ENCODE peak calls at places on chromosomes 4 and X, in ten cellular contexts. K is colonic mucosa; V is dorsolateral prefrontal cortex; W is spleen; S is A549; E is pancreas; L is prostate gland; U is CD8-positive, alpha-beta T cell; X is psoas muscle; F is GM23248. H is an unnamed sample.

GRCh38 chr4:80071643-80072606 is 1.1 kb downstream of the ANTXR2 start:
- DNase-seq in K (peak), V (peak), W (peak), S (peak), E (peak), L (peak), U (peak), X (peak), F (peak), H (peak)

GRCh38 chr4:156413411-156413985 is 459.8 kb upstream of the CTSO start:
- DNase-seq in K (no peak), V (no peak), W (no peak), S (no peak), E (no peak), L (no peak), U (no peak), X (no peak), F (no peak), H (no peak)

GRCh38 chrX:104310657-104311056 is 55.9 kb upstream of the ESX1 start:
- DNase-seq in K (no peak), V (no peak), W (no peak), S (no peak), E (no peak), L (no peak), U (no peak), X (no peak), F (no peak), H (no peak)

GRCh38 chrX:9746148-9746880 is 19.3 kb downstream of the GPR143 start:
- DNase-seq in K (no peak), V (no peak), W (no peak), S (no peak), E (no peak), L (no peak), U (no peak), X (no peak), F (peak), H (no peak)

GRCh38 chr4:181350578-181351420 is 892.4 kb upstream of the TENM3 start:
- DNase-seq in K (no peak), V (no peak), W (no peak), S (no peak), E (no peak), L (no peak), U (no peak), X (no peak), F (no peak), H (no peak)

GRCh38 chr4:8688041-8688907 is 95.7 kb downstream of the CPZ start:
- DNase-seq in K (peak), V (peak), W (peak), S (peak), E (no peak), L (no peak), U (no peak), X (no peak), F (peak), H (peak)

GRCh38 chr4:88027611-88028608 is 20.5 kb downstream of the PKD2 start:
- DNase-seq in K (no peak), V (no peak), W (no peak), S (peak), E (no peak), L (no peak), U (no peak), X (no peak), F (peak), H (no peak)

GRCh38 chrX:24405959-24406358 is 45.5 kb downstream of the SUPT20HL1 start:
- DNase-seq in K (no peak), V (no peak), W (no peak), S (no peak), E (no peak), L (no peak), U (no peak), X (no peak), F (no peak), H (no peak)

GRCh38 chr4:106019771-106020170 is 124.5 kb downstream of the NPNT start:
- DNase-seq in K (no peak), V (no peak), W (no peak), S (no peak), E (no peak), L (no peak), U (no peak), X (no peak), F (peak), H (no peak)

GRCh38 chr4:22237155-22237751 is 278.6 kb downstream of the ADGRA3 start:
- DNase-seq in K (peak), V (no peak), W (peak), S (peak), E (peak), L (peak), U (peak), X (no peak), F (peak), H (no peak)

GRCh38 chr4:1381944-1382541 is 24.2 kb downstream of the NKX1-1 start:
- DNase-seq in K (no peak), V (no peak), W (peak), S (no peak), E (peak), L (no peak), U (no peak), X (peak), F (no peak), H (no peak)

GRCh38 chrX:72021975-72022374 is 109.7 kb downstream of the RTL5 start:
- DNase-seq in K (no peak), V (no peak), W (no peak), S (peak), E (no peak), L (no peak), U (no peak), X (no peak), F (peak), H (no peak)

GRCh38 chr4:98963538-98964433 is 31.7 kb upstream of the METAP1 start:
- DNase-seq in K (no peak), V (no peak), W (no peak), S (no peak), E (no peak), L (peak), U (no peak), X (no peak), F (peak), H (no peak)

GRCh38 chrX:43876680-43877079 is 5.6 kb downstream of the MAOB start:
- DNase-seq in K (no peak), V (no peak), W (no peak), S (no peak), E (no peak), L (no peak), U (no peak), X (no peak), F (no peak), H (no peak)

GRCh38 chr4:147571021-147571770 is 46.0 kb upstream of the TMEM184C start:
- DNase-seq in K (no peak), V (no peak), W (no peak), S (no peak), E (no peak), L (no peak), U (no peak), X (no peak), F (peak), H (no peak)

GRCh38 chr4:151679247-151679646 is 81.6 kb downstream of the GATB start:
- DNase-seq in K (no peak), V (no peak), W (no peak), S (no peak), E (no peak), L (no peak), U (no peak), X (no peak), F (no peak), H (no peak)

GRCh38 chr4:40178672-40179071 is 18.2 kb upstream of the RHOH start:
- DNase-seq in K (no peak), V (no peak), W (no peak), S (no peak), E (peak), L (no peak), U (no peak), X (no peak), F (no peak), H (no peak)

GRCh38 chr4:142402925-142403324 is 443.2 kb downstream of the INPP4B start:
- DNase-seq in K (no peak), V (no peak), W (no peak), S (peak), E (no peak), L (peak), U (no peak), X (no peak), F (peak), H (no peak)

GRCh38 chrX:40971736-40972135 is 113.5 kb upstream of the USP9X start:
- DNase-seq in K (no peak), V (no peak), W (no peak), S (peak), E (no peak), L (no peak), U (no peak), X (no peak), F (no peak), H (no peak)

GRCh38 chr4:18012807-18013462 is 8.6 kb downstream of the LCORL start:
- DNase-seq in K (no peak), V (no peak), W (no peak), S (no peak), E (no peak), L (no peak), U (no peak), X (no peak), F (no peak), H (no peak)

GRCh38 chr4:85823295-85823694 is 348.3 kb downstream of the ARHGAP24 start:
- DNase-seq in K (no peak), V (no peak), W (no peak), S (no peak), E (no peak), L (no peak), U (no peak), X (no peak), F (peak), H (no peak)

GRCh38 chr4:127687580-127687979 is 42.6 kb upstream of the SLC25A31 start:
- DNase-seq in K (no peak), V (no peak), W (no peak), S (no peak), E (no peak), L (no peak), U (no peak), X (no peak), F (no peak), H (no peak)

GRCh38 chr4:109723110-109723509 is 6.8 kb downstream of the PLA2G12A start:
- DNase-seq in K (no peak), V (no peak), W (no peak), S (no peak), E (no peak), L (no peak), U (no peak), X (no peak), F (no peak), H (no peak)

GRCh38 chrX:12142661-12143060 is 4.4 kb downstream of the FRMPD4 start:
- DNase-seq in K (no peak), V (no peak), W (no peak), S (no peak), E (no peak), L (no peak), U (no peak), X (no peak), F (no peak), H (no peak)

GRCh38 chr4:139243448-139244365 is 36.3 kb downstream of the MGARP start:
- DNase-seq in K (no peak), V (no peak), W (no peak), S (peak), E (peak), L (peak), U (no peak), X (no peak), F (peak), H (no peak)

GRCh38 chrX:15947648-15948317 is 93.2 kb upstream of the AP1S2 start:
- DNase-seq in K (no peak), V (no peak), W (no peak), S (peak), E (no peak), L (no peak), U (no peak), X (no peak), F (peak), H (no peak)

GRCh38 chrX:96569034-96569433 is 115.6 kb upstream of the DIAPH2 start:
- DNase-seq in K (peak), V (no peak), W (no peak), S (no peak), E (no peak), L (no peak), U (no peak), X (no peak), F (no peak), H (no peak)

DNA sequence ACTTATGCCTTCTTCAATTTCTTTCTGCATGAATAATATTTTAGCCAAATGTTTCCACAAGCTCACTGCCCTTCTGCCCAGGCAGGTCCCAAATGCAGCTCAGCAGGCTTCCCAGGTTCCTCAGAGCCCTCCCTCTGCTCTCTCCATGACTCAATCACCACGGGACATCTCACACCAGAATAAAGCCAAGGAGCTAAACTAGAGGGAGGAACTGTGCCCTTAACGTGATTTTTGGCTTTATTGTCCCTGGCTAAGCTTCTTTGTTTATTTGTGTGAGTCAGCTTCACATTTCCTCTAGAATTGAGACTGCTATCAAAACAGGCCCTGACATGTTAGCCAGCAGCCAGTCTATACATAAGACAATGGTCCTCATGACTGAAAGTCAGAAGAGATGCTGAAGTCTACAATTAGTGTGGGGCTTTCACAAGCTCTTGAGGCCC is 186.4 kb upstream of the GALNT7 start:
- DNase-seq in K (no peak), V (no peak), W (no peak), S (peak), E (no peak), L (peak), U (no peak), X (no peak), F (peak), H (no peak)
- H3K27ac ChIP-seq in K (no peak), V (no peak), W (no peak), S (peak), E (no peak), L (no peak), U (no peak), X (no peak), F (peak), H (no peak)

GRCh38 chrX:118325453-118325852 is 20.5 kb upstream of the WDR44 start:
- DNase-seq in K (no peak), V (no peak), W (no peak), S (peak), E (no peak), L (no peak), U (no peak), X (no peak), F (peak), H (no peak)

GRCh38 chrX:118324588-118324987 is 21.3 kb upstream of the WDR44 start:
- DNase-seq in K (no peak), V (no peak), W (no peak), S (no peak), E (no peak), L (no peak), U (no peak), X (no peak), F (no peak), H (no peak)

DNA sequence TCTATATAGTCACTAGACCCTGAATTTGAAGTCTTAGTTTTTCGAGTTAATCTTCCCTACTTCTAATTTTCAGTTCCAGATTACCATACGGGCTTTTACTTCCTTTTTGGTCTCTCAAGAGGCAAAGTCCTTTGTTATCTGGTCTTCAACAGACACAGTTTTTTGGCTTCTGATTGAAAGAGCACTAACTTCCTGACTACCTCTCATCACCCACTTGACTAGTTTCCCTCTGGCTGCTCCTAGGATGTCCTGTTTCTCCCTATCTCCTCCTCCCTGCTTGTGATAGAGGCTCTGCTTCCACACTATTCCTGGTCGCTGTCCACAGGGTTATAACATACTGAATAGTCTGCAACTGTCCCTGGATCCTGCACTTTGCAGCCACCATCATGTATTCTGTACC is 16.7 kb upstream of the WDR44 start:
- DNase-seq in K (no peak), V (no peak), W (no peak), S (no peak), E (no peak), L (no peak), U (no peak), X (no peak), F (no peak), H (no peak)
- H3K27ac ChIP-seq in K (no peak), V (no peak), W (no peak), S (no peak), E (no peak), L (no peak), U (no peak), X (no peak), F (no peak), H (no peak)

DNA sequence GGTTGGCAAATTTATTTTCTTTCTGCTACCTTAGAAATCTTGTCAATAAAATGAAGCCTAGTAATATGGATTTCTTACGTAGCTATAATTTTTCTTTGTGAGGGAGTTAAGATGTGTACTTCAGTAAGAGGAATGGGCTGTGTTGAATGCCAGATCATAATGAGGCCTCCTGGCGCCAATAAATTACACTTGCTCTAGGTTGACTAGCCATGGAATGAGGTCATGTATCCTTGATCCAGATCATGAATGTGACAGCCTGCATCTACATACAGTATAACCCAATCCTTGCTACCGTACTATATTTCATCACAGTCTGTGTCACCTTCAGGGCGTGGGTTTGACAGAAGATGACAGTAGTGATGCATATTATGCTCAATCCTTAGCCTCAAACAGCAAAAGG is 36.2 kb downstream of the NHS start:
- DNase-seq in K (no peak), V (no peak), W (no peak), S (no peak), E (no peak), L (no peak), U (no peak), X (no peak), F (no peak), H (no peak)
- H3K27ac ChIP-seq in K (no peak), V (no peak), W (no peak), S (no peak), E (no peak), L (no peak), U (no peak), X (no peak), F (no peak), H (no peak)

GRCh38 chrX:130174051-130174704 is 2.4 kb downstream of the RAB33A start:
- DNase-seq in K (no peak), V (no peak), W (no peak), S (no peak), E (no peak), L (no peak), U (no peak), X (no peak), F (peak), H (no peak)

GRCh38 chrX:130173190-130173895 is 1.6 kb downstream of the RAB33A start:
- DNase-seq in K (peak), V (no peak), W (peak), S (no peak), E (no peak), L (no peak), U (no peak), X (no peak), F (peak), H (no peak)

GRCh38 chrX:130176942-130177341 is 5.2 kb downstream of the RAB33A start:
- DNase-seq in K (no peak), V (no peak), W (no peak), S (no peak), E (no peak), L (no peak), U (no peak), X (no peak), F (no peak), H (no peak)

GRCh38 chrX:130176354-130176776 is 4.6 kb downstream of the RAB33A start:
- DNase-seq in K (no peak), V (no peak), W (no peak), S (no peak), E (no peak), L (no peak), U (no peak), X (no peak), F (peak), H (no peak)

GRCh38 chrX:130174937-130175336 is 3.2 kb downstream of the RAB33A start:
- DNase-seq in K (no peak), V (no peak), W (no peak), S (no peak), E (no peak), L (no peak), U (no peak), X (no peak), F (no peak), H (no peak)
- H3K27ac ChIP-seq in K (no peak), V (no peak), W (no peak), S (no peak), E (no peak), L (no peak), U (no peak), X (no peak), F (no peak), H (no peak)

H was measured in breast epithelium.